ENCODE peak calls at places on chromosomes 4 and X, in four cellular contexts. One of them, this sample, is unnamed.

GRCh38 chrX:121876316-121876715 is 828.9 kb downstream of the GLUD2 start:
- DNase-seq in mesendoderm: peak
- DNase-seq in IMR-90: no peak
- DNase-seq in mesenchymal stem cell: no peak
- DNase-seq in this sample: no peak

GRCh38 chr4:72112514-72113156 is 80.8 kb downstream of the NPFFR2 start:
- DNase-seq in mesendoderm: peak
- DNase-seq in IMR-90: peak
- DNase-seq in mesenchymal stem cell: peak
- DNase-seq in this sample: no peak

GRCh38 chr4:105972946-105973621 is 77.8 kb downstream of the NPNT start:
- DNase-seq in mesendoderm: no peak
- DNase-seq in IMR-90: no peak
- DNase-seq in mesenchymal stem cell: no peak
- DNase-seq in this sample: no peak

GRCh38 chrX:10239611-10240064 is 82.9 kb downstream of the CLCN4 start:
- DNase-seq in mesendoderm: no peak
- DNase-seq in IMR-90: peak
- DNase-seq in mesenchymal stem cell: peak
- DNase-seq in this sample: no peak

GRCh38 chr4:122930877-122931276 is 8.5 kb upstream of the NUDT6 start:
- DNase-seq in mesendoderm: no peak
- DNase-seq in IMR-90: peak
- DNase-seq in mesenchymal stem cell: peak
- DNase-seq in this sample: no peak

GRCh38 chrX:155179343-155179997 is 36.8 kb upstream of the VBP1 start:
- DNase-seq in mesendoderm: no peak
- DNase-seq in IMR-90: no peak
- DNase-seq in mesenchymal stem cell: no peak
- DNase-seq in this sample: no peak

GRCh38 chr4:73828945-73829344 is 7.5 kb upstream of the CXCL6 start:
- DNase-seq in mesendoderm: no peak
- DNase-seq in IMR-90: peak
- DNase-seq in mesenchymal stem cell: no peak
- DNase-seq in this sample: no peak

GRCh38 chr4:163895369-163896005 is 401.0 kb downstream of the TMA16 start:
- DNase-seq in mesendoderm: no peak
- DNase-seq in IMR-90: no peak
- DNase-seq in mesenchymal stem cell: no peak
- DNase-seq in this sample: no peak

GRCh38 chrX:133838761-133839676 is 146.4 kb downstream of the GPC3 start:
- DNase-seq in mesendoderm: peak
- DNase-seq in IMR-90: peak
- DNase-seq in mesenchymal stem cell: peak
- DNase-seq in this sample: peak

GRCh38 chrX:41238543-41238942 is 95.4 kb upstream of the DDX3X start:
- DNase-seq in mesendoderm: peak
- DNase-seq in IMR-90: peak
- DNase-seq in mesenchymal stem cell: peak
- DNase-seq in this sample: no peak

GRCh38 chr4:6180841-6181631 is 19.3 kb downstream of the JAKMIP1 start:
- DNase-seq in mesendoderm: no peak
- DNase-seq in IMR-90: no peak
- DNase-seq in mesenchymal stem cell: no peak
- DNase-seq in this sample: no peak

GRCh38 chr4:72457158-72457557 is 111.9 kb downstream of the ADAMTS3 start:
- DNase-seq in mesendoderm: no peak
- DNase-seq in IMR-90: no peak
- DNase-seq in mesenchymal stem cell: no peak
- DNase-seq in this sample: no peak

GRCh38 chrX:18194688-18195087 is 26.0 kb downstream of the BEND2 start:
- DNase-seq in mesendoderm: peak
- DNase-seq in IMR-90: no peak
- DNase-seq in mesenchymal stem cell: no peak
- DNase-seq in this sample: no peak

GRCh38 chrX:30488092-30488491 is 89.5 kb downstream of the TASL start:
- DNase-seq in mesendoderm: peak
- DNase-seq in IMR-90: peak
- DNase-seq in mesenchymal stem cell: peak
- DNase-seq in this sample: no peak

GRCh38 chr4:70734168-70734954 is 12.6 kb downstream of the RUFY3 start:
- DNase-seq in mesendoderm: no peak
- DNase-seq in IMR-90: peak
- DNase-seq in mesenchymal stem cell: peak
- DNase-seq in this sample: no peak

GRCh38 chr4:7854697-7855370 is 84.8 kb downstream of the AFAP1 start:
- DNase-seq in mesendoderm: no peak
- DNase-seq in IMR-90: no peak
- DNase-seq in mesenchymal stem cell: no peak
- DNase-seq in this sample: no peak

GRCh38 chr4:76998251-76998901 is 48.8 kb downstream of the SEPTIN11 start:
- DNase-seq in mesendoderm: peak
- DNase-seq in IMR-90: peak
- DNase-seq in mesenchymal stem cell: peak
- DNase-seq in this sample: no peak

GRCh38 chr4:155807021-155807420 is 48.2 kb downstream of the GUCY1B1 start:
- DNase-seq in mesendoderm: no peak
- DNase-seq in IMR-90: peak
- DNase-seq in mesenchymal stem cell: peak
- DNase-seq in this sample: no peak

GRCh38 chr4:87057835-87058234 is 123.0 kb downstream of the AFF1 start:
- DNase-seq in mesendoderm: no peak
- DNase-seq in IMR-90: peak
- DNase-seq in mesenchymal stem cell: no peak
- DNase-seq in this sample: no peak

DNA sequence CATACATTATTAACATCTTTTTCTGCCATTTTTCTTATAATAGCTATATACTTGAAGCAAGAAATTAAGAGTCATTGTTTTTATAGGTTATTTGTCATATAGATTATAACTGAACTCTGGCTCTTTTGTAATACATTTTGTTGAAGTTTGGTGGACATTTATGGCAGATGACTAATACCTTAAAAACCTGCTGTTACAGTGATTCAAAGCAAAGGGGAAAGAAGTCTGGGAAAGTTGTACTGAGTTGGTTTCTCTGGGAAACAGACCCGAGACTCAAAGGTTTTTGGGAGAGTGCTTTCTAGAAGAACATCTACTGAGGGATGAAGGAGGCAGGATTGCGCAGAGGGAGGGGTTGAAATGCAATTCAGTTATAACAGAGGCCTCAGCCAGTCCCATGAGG is 35.9 kb downstream of the NAP1L5 start:
- DNase-seq in mesendoderm: no peak
- DNase-seq in IMR-90: peak
- DNase-seq in mesenchymal stem cell: peak
- DNase-seq in this sample: no peak
- H3K4me2 ChIP-seq in mesendoderm: no peak
- H3K4me2 ChIP-seq in IMR-90: peak
- H3K4me2 ChIP-seq in mesenchymal stem cell: no peak
- H3K4me2 ChIP-seq in this sample: no peak

GRCh38 chrX:22136711-22137110 is 104.6 kb downstream of the PHEX start:
- DNase-seq in mesendoderm: no peak
- DNase-seq in IMR-90: peak
- DNase-seq in mesenchymal stem cell: peak
- DNase-seq in this sample: no peak

GRCh38 chrX:22134681-22135080 is 102.6 kb downstream of the PHEX start:
- DNase-seq in mesendoderm: peak
- DNase-seq in IMR-90: peak
- DNase-seq in mesenchymal stem cell: peak
- DNase-seq in this sample: no peak

GRCh38 chrX:22135994-22136684 is 104.0 kb downstream of the PHEX start:
- DNase-seq in mesendoderm: peak
- DNase-seq in IMR-90: peak
- DNase-seq in mesenchymal stem cell: peak
- DNase-seq in this sample: no peak

GRCh38 chrX:22141061-22141460 is 108.9 kb downstream of the PHEX start:
- DNase-seq in mesendoderm: no peak
- DNase-seq in IMR-90: no peak
- DNase-seq in mesenchymal stem cell: no peak
- DNase-seq in this sample: no peak

GRCh38 chrX:22135171-22135711 is 103.1 kb downstream of the PHEX start:
- DNase-seq in mesendoderm: no peak
- DNase-seq in IMR-90: peak
- DNase-seq in mesenchymal stem cell: peak
- DNase-seq in this sample: no peak
- H2BK120ac ChIP-seq in mesendoderm: no peak
- H2BK120ac ChIP-seq in IMR-90: peak
- H2BK120ac ChIP-seq in mesenchymal stem cell: no peak
- H2BK120ac ChIP-seq in this sample: no peak

DNA sequence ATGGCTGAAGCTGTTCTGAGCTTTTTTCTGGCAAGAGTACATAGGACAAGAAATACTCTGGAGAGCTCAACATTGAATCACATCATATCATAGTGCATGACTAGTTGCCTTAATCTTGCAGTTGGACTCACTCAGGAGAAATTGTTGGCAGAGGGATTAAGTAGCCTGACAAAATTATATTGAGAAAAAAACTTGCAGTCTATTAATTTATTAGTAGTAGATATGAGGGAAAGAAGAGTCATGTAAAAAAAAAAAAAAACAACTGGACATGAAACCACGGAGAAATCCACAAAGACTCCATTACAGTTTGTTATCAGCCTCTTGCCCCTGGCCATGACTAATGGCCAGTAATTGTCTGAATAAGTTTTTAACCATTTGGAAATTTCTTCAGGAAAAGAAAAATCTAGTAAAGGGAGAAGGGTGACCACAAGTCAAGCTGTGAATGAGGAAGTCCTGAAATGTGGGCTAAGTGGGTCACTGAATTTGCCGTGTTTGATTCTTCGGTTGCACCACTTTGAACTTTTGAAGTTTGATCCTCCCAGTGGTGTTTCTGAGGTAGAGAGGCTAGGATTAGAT is 45.6 kb downstream of the FHL1 start:
- DNase-seq in mesendoderm: no peak
- DNase-seq in IMR-90: peak
- DNase-seq in mesenchymal stem cell: no peak
- DNase-seq in this sample: no peak
- H3K4me2 ChIP-seq in mesendoderm: no peak
- H3K4me2 ChIP-seq in IMR-90: peak
- H3K4me2 ChIP-seq in mesenchymal stem cell: no peak
- H3K4me2 ChIP-seq in this sample: no peak

GRCh38 chr4:1225272-1226166 is 23.4 kb downstream of the CTBP1 start:
- DNase-seq in mesendoderm: no peak
- DNase-seq in IMR-90: no peak
- DNase-seq in mesenchymal stem cell: no peak
- DNase-seq in this sample: no peak
- H2BK120ac ChIP-seq in mesendoderm: no peak
- H2BK120ac ChIP-seq in IMR-90: no peak
- H2BK120ac ChIP-seq in mesenchymal stem cell: no peak
- H2BK120ac ChIP-seq in this sample: no peak

DNA sequence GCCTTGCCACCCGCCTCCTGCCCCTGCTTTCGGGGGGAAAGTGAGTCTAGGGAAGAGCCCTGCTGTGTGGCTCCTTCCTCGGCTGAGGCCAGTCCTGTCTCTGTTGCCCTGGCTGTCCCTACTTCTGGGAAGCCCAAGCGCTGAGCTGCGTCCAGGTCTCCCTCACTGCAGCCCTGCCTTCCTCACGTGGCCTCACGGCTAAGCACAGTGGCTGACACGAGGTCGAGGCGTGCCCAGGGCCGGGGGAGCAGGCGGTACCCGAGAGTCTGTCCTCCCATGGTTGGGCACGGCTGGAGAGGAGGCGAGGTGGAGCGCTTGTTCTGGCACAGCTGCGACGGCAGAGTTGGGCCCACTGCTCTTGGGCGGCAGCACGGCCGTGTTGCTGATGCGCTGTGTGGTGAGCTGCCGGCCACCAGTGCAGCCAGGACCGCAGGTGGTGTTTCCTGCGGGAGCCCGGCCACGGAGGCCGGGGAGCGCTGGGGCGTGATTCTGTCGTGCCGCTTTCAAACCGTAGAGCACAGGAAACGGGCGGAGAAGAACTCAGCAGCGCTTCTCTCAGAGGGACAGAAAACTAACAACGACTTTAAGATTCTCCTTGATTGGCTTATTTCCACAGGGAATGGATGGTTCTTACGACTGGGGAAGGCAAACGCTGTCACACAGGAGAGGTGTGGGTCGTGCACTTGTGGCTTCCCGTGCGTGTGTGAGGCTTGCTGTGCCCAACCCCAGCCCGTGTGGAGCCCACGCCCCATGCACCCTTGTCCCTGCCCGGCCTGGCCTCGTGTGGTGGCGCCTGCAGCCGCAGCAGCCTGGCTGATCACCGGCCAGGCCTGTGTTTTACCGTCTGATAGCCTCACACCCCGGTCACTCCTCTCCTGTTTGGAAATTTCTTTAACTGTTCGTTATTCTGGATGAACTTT is 21.4 kb downstream of the MAEA start:
- DNase-seq in mesendoderm: no peak
- DNase-seq in IMR-90: no peak
- DNase-seq in mesenchymal stem cell: no peak
- DNase-seq in this sample: no peak
- H3K4me2 ChIP-seq in mesendoderm: no peak
- H3K4me2 ChIP-seq in IMR-90: no peak
- H3K4me2 ChIP-seq in mesenchymal stem cell: no peak
- H3K4me2 ChIP-seq in this sample: no peak

GRCh38 chr4:9785926-9786325 is 4.5 kb downstream of the DRD5 start:
- DNase-seq in mesendoderm: no peak
- DNase-seq in IMR-90: no peak
- DNase-seq in mesenchymal stem cell: no peak
- DNase-seq in this sample: no peak

GRCh38 chr4:9781343-9782135 is at the start of gene DRD5:
- DNase-seq in mesendoderm: peak
- DNase-seq in IMR-90: no peak
- DNase-seq in mesenchymal stem cell: no peak
- DNase-seq in this sample: peak

GRCh38 chr4:9782136-9782436 is 652 bp downstream of the DRD5 start:
- DNase-seq in mesendoderm: no peak
- DNase-seq in IMR-90: no peak
- DNase-seq in mesenchymal stem cell: no peak
- DNase-seq in this sample: no peak
- H2BK120ac ChIP-seq in mesendoderm: no peak
- H2BK120ac ChIP-seq in IMR-90: no peak
- H2BK120ac ChIP-seq in mesenchymal stem cell: no peak
- H2BK120ac ChIP-seq in this sample: no peak

DNA sequence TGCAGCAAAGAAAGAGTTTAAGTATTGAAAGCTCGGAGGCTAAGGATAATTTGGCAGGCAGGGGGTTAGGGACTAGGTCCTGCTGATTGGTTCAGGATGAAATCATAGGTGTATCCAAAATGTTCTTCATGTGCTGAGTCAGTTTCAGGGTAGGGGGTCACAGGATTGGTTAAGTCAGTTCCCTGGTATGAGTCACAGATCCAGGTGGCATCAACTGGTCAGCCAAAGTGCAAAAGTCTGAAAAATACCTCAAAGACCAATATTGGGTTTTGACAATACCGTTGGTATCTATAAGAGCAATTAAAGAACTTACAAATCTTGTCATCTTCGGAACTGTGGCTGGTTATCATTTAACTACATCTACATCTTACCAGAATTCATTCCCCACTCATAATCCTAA is 25.6 kb upstream of the PRDM8 start:
- DNase-seq in mesendoderm: no peak
- DNase-seq in IMR-90: no peak
- DNase-seq in mesenchymal stem cell: no peak
- DNase-seq in this sample: no peak
- H3K4me2 ChIP-seq in mesendoderm: no peak
- H3K4me2 ChIP-seq in IMR-90: no peak
- H3K4me2 ChIP-seq in mesenchymal stem cell: no peak
- H3K4me2 ChIP-seq in this sample: no peak

GRCh38 chr4:171928336-171928735 is 115.1 kb downstream of the GALNTL6 start:
- DNase-seq in mesendoderm: no peak
- DNase-seq in IMR-90: no peak
- DNase-seq in mesenchymal stem cell: no peak
- DNase-seq in this sample: no peak
- H2BK120ac ChIP-seq in mesendoderm: no peak
- H2BK120ac ChIP-seq in IMR-90: no peak
- H2BK120ac ChIP-seq in mesenchymal stem cell: no peak
- H2BK120ac ChIP-seq in this sample: no peak